ENCODE peak calls at places on chromosomes 7 and 10, in four cellular contexts. X, V, I and B are unnamed samples.

GRCh38 chr10:6148251-6148691 is 54.5 kb upstream of the PFKFB3 start:
- DNase-seq in I (no peak), V (no peak), X (peak), B (no peak)

GRCh38 chr7:7972128-7972527 is 3.5 kb downstream of the GLCCI1 start:
- DNase-seq in X (no peak), V (no peak), I (no peak), B (no peak)

GRCh38 chr7:141889323-141889722 is 26.9 kb upstream of the OR9A4 start:
- DNase-seq in X (no peak), V (no peak), I (no peak), B (no peak)

GRCh38 chr7:157564518-157565177 is 227.8 kb downstream of the DNAJB6 start:
- DNase-seq in X (no peak), I (no peak), V (no peak), B (no peak)

GRCh38 chr7:11427686-11428273 is 404.2 kb downstream of the THSD7A start:
- DNase-seq in V (no peak), X (no peak), I (peak), B (no peak)

GRCh38 chr7:116616555-116617059 is 55.4 kb upstream of the MET start:
- DNase-seq in X (no peak), I (peak), V (no peak), B (no peak)

GRCh38 chr7:140673063-140673769 is 471 bp downstream of the ADCK2 start:
- DNase-seq in X (peak), V (peak), I (no peak), B (peak)

GRCh38 chr7:127755529-127755928 is 103.5 kb downstream of the SND1 start:
- DNase-seq in V (no peak), I (no peak), X (no peak), B (no peak)

GRCh38 chr7:29565634-29565981 is 2.0 kb downstream of the PRR15 start:
- DNase-seq in X (no peak), V (no peak), I (no peak), B (no peak)

GRCh38 chr7:159091041-159091440 is 53.6 kb downstream of the VIPR2 start:
- DNase-seq in X (no peak), I (no peak), V (no peak), B (peak)

GRCh38 chr7:102185796-102186195 is 100.9 kb upstream of the SH2B2 start:
- DNase-seq in V (no peak), X (no peak), I (no peak), B (no peak)

GRCh38 chr7:113113912-113114311 is 4.4 kb downstream of the SMIM30 start:
- DNase-seq in V (no peak), I (peak), X (no peak), B (no peak)

GRCh38 chr7:157870644-157871290 is 534.0 kb downstream of the DNAJB6 start:
- DNase-seq in I (no peak), X (no peak), V (no peak), B (no peak)

GRCh38 chr7:111113263-111114017 is 22.5 kb downstream of the LRRN3 start:
- DNase-seq in I (peak), V (no peak), X (no peak), B (no peak)

GRCh38 chr10:28788767-28789166 is 111.4 kb downstream of the BAMBI start:
- DNase-seq in I (no peak), X (no peak), V (no peak), B (no peak)

GRCh38 chr7:139232893-139233292 is 1.9 kb downstream of the UBN2 start:
- DNase-seq in V (no peak), I (no peak), X (no peak), B (no peak)

GRCh38 chr7:52463341-52463740 is 572.1 kb upstream of the POM121L12 start:
- DNase-seq in X (no peak), I (no peak), V (no peak), B (no peak)

GRCh38 chr10:97916586-97916985 is 66.9 kb downstream of the GOLGA7B start:
- DNase-seq in I (no peak), V (no peak), X (no peak), B (peak)

GRCh38 chr7:80661729-80662128 is 23.3 kb downstream of the CD36 start:
- DNase-seq in I (no peak), V (no peak), X (no peak), B (no peak)

GRCh38 chr7:106124176-106124575 is 12.1 kb upstream of the SYPL1 start:
- DNase-seq in X (no peak), I (no peak), V (no peak), B (no peak)

GRCh38 chr7:110522061-110522750 is 568.7 kb upstream of the LRRN3 start:
- DNase-seq in X (no peak), I (peak), V (no peak), B (no peak)

GRCh38 chr7:50393076-50393475 is 57.1 kb downstream of the FIGNL1 start:
- DNase-seq in V (no peak), X (no peak), I (no peak), B (no peak)

GRCh38 chr7:139108256-139109187 is 998 bp downstream of the ZC3HAV1 start:
- DNase-seq in X (peak), I (no peak), V (peak), B (peak)

GRCh38 chr7:105187302-105188169 is 173.5 kb downstream of the KMT2E start:
- DNase-seq in V (no peak), I (no peak), X (no peak), B (no peak)

GRCh38 chr7:132436121-132436520 is 140.1 kb downstream of the PLXNA4 start:
- DNase-seq in I (no peak), V (no peak), X (no peak), B (no peak)

GRCh38 chr7:151897201-151897711 is 20.3 kb upstream of the PRKAG2 start:
- DNase-seq in I (no peak), V (no peak), X (peak), B (peak)

GRCh38 chr7:131502810-131503545 is 53.5 kb downstream of the PODXL start:
- DNase-seq in I (peak), X (no peak), V (no peak), B (no peak)

GRCh38 chr10:92641492-92641891 is 48.3 kb upstream of the HHEX start:
- DNase-seq in I (no peak), V (no peak), X (no peak), B (no peak)

GRCh38 chr10:71621263-71621751 is 98.3 kb downstream of the C10orf105 start:
- DNase-seq in V (no peak), I (no peak), X (no peak), B (no peak)
- TF ChIP-seq POLR2AphosphoS5 in V (no peak), I (no peak), X (no peak), B (peak)

DNA sequence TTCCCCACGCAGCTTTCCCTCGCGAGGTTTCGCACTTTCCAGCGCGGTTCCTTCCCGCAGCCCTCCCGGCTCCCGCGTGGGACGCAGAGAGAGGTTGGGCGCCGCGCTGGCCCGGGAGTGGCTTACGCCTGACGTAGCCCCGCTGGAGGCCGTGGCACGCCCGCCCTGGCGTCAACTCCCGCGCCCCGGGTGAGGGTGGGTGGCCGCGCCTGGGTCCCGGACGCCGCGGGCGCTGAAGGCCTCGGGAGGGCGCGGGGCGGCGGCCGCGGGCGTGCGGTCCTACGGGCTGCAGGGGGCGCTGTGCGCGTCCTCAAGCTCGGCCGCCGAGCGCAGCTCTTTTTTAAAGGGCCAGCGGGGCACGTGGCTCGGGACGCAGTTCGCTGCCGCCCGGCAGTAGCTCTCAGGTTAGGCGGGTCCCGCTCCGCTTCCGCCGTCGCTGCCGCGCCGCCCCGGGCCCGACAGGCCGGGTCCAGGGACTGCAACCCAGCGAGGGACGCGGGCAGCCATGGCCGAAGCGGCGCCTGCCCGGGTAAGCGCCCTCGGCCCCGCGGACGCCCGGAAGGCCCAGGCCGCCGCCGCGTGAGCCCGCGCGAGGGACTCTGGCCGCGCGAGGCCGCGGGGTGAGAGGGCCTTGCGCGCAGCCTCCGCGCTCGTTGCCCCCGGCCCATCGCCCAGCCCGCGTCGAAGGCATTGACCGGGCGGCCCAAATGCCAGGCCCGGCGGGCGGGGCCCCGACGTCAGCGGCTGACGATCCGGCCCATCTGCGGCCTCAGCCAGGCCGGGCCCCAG is at the start of gene ZNF783:
- DNase-seq in X (peak), I (peak), V (peak), B (peak)
- TF ChIP-seq EP300 in X (no peak), I (no peak), V (no peak), B (no peak)

DNA sequence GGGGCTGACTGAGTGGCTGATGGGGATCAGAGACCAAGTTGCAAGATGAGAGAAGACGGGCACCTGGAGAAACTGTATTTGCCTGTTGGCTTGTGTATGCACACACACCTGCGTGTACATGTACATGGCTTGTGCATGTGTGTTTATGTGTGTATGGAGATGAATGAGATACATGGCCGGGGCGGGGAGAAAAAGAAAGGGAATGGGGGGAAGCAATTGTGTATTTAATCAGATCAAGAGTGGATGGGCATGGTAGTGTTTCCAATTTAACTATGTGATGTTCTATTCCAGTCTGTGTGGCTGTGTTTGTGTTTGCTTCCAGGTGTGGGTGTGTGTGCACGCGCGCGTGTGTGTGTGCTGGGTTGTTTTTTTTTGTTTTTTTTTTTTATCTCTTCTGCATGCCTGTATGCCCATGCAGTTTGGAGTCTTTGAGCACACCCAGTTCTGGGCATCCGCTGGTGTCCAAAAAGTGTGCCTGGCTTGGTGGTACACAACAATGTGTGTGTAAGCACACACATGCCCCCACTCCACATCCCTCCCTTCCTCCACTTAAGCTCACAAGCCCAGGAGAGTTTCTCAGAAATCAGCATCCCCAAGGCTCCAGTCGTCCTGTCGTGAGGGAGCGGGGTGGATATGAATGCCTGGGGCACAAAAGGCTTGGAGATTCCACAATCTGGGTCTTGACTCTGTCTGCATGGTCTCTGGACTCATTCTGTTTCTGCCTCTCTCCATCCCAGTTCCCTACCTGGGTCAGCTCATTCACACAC is 2.5 kb upstream of the VGF start:
- DNase-seq in X (no peak), I (no peak), V (no peak), B (no peak)
- TF ChIP-seq POLR2AphosphoS5 in X (no peak), I (no peak), V (no peak), B (no peak)

DNA sequence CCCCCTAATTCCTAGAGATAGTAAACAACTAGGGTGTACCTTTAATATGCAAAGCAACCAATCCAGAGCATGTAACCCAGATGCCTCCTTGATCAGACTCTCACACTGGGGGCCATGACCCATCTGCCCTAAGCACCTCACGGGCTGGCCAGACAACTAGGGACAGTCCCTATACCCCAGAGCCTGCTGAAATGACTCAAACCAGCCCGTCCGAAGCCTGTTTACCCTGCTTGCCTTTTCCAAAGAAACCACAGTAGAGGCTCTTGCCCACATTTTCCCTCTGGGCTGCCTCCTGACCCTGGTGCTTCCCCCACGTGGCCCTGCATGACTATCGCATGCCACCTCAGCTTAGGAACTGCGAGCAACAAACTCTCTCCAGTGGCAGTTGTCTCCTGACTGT is 46.2 kb downstream of the RGS10 start:
- DNase-seq in X (no peak), V (no peak), I (peak), B (no peak)
- TF ChIP-seq EP300 in X (no peak), V (no peak), I (no peak), B (no peak)

GRCh38 chr10:95444792-95445191 is 116.4 kb downstream of the SORBS1 start:
- DNase-seq in V (no peak), X (no peak), I (no peak), B (no peak)

GRCh38 chr10:95445223-95445836 is 115.8 kb downstream of the SORBS1 start:
- DNase-seq in X (peak), I (no peak), V (no peak), B (peak)

GRCh38 chr10:95443636-95444035 is 117.5 kb downstream of the SORBS1 start:
- DNase-seq in I (peak), X (no peak), V (no peak), B (no peak)

GRCh38 chr10:95447733-95448132 is 113.4 kb downstream of the SORBS1 start:
- DNase-seq in X (no peak), V (no peak), I (no peak), B (no peak)

GRCh38 chr10:95445837-95446347 is 115.3 kb downstream of the SORBS1 start:
- DNase-seq in I (peak), V (no peak), X (peak), B (peak)
- TF ChIP-seq POLR2AphosphoS5 in I (no peak), V (peak), X (peak), B (peak)

GRCh38 chr7:2299131-2299829 is 15.0 kb downstream of the SNX8 start:
- DNase-seq in V (no peak), X (no peak), I (no peak), B (no peak)

GRCh38 chr7:2296830-2297229 is 17.4 kb downstream of the SNX8 start:
- DNase-seq in X (no peak), I (no peak), V (no peak), B (no peak)

GRCh38 chr7:2295936-2296620 is 18.2 kb downstream of the SNX8 start:
- DNase-seq in I (no peak), X (no peak), V (no peak), B (no peak)

GRCh38 chr7:2301510-2301860 is 12.8 kb downstream of the SNX8 start:
- DNase-seq in V (no peak), I (no peak), X (no peak), B (no peak)

GRCh38 chr7:2299853-2300512 is 14.3 kb downstream of the SNX8 start:
- DNase-seq in I (no peak), V (no peak), X (no peak), B (no peak)
- TF ChIP-seq EP300 in I (no peak), V (no peak), X (no peak), B (no peak)

GRCh38 chr10:110410329-110411046 is 87.2 kb upstream of the DUSP5 start:
- DNase-seq in X (peak), I (peak), V (no peak), B (peak)
- TF ChIP-seq POLR2AphosphoS5 in X (peak), I (no peak), V (peak), B (no peak)

DNA sequence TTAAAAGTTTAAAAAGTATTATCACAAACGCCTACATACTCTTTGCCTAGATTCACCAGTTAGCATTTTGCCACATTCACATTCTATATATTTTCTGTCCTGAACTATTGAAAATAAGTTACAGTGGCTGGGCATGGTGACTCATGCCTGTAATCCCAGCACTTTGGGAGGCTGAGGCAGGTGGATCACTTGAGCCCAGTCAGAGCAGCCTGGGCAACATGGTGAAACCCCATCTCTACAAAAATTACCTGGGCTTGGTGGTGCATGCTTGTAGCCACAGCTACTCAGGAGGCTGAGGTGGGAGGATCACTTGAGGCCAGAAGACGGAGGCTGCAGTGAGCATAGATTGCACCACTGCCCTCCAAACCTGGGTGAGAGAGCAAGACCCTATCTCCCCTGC is 5.3 kb downstream of the ARPC1A start:
- DNase-seq in I (no peak), V (no peak), X (no peak), B (no peak)
- TF ChIP-seq EP300 in I (no peak), V (no peak), X (no peak), B (no peak)

DNA sequence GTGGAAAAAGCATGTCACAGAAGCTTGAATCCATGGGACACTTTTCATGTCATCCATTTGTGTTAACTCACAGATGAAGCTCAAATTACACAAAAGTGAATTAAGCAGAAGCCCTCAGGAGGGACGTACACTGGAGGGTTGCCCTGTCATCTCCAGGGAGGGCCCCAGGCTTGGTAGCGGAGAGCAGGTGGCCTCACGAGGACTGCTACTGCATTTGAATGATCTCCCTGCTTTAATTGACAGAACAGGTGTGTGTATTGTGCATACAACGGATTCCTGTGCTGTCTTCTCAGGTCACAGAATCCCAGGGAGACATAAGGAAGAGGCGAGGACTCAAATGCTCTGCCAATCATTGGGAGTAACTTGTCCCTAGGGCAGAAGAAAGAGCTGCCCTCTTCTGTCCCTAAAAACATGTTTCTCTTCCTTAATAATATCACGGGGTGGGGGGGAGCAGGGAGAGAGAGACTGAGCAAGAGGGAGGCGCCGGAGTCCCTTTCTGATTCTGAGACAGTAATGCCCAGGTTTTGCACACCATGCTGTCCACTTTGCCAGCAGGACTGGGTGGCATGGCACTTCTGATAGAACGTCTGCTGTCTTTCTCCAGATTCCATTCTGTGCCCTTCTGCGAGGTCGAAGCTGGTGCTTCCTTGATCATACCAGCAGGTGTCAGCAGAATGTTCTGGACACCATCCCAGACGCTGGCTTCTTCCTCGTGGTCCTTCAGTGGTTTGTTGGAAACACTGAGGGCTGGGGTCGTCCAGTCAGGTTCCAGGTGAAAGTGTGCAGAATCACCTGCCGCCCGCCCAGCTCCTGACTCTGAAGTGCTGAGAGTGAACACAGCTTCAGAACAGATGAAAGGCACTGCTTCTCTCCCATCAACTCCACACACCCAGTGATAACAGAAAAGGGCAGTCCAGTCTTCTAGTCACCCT is 26.1 kb upstream of the RASGEF1A start:
- DNase-seq in V (no peak), X (peak), I (peak), B (peak)
- TF ChIP-seq POLR2AphosphoS5 in V (no peak), X (no peak), I (no peak), B (no peak)

GRCh38 chr7:83548250-83548649 is 100.7 kb downstream of the SEMA3E start:
- DNase-seq in I (no peak), V (no peak), X (no peak), B (no peak)

GRCh38 chr7:83546586-83546985 is 102.4 kb downstream of the SEMA3E start:
- DNase-seq in V (no peak), I (no peak), X (no peak), B (no peak)

GRCh38 chr7:83550100-83550499 is 98.8 kb downstream of the SEMA3E start:
- DNase-seq in I (no peak), X (no peak), V (no peak), B (no peak)

GRCh38 chr7:83547526-83547925 is 101.4 kb downstream of the SEMA3E start:
- DNase-seq in V (no peak), X (no peak), I (no peak), B (peak)
- TF ChIP-seq EP300 in V (no peak), X (no peak), I (no peak), B (no peak)